ENCODE peak calls at places on chromosomes 7 and 10, in eight cellular contexts. O is HCT116, L is stomach, P is H1, K is transverse colon, V is K562, I is sigmoid colon, Z is GM12891. R is an unnamed sample.
A peak's percentile ranks its signal among the peaks of the same experiment; 100 is the strongest.

GRCh38 chr7:94547128-94547527 is 37.5 kb downstream of the CASD1 start:
- DNase-seq in O (no peak), L (no peak), P (no peak), K (no peak), V (no peak), I (no peak), Z (no peak), R (no peak)

GRCh38 chr10:23826399-23826798 is 382.5 kb upstream of the KIAA1217 start:
- DNase-seq in O (no peak), L (no peak), P (peak; percentile 3), K (no peak), V (no peak), I (no peak), Z (peak; percentile 3), R (no peak)

GRCh38 chr7:148572067-148572522 is 18.5 kb upstream of the C7orf33 start:
- DNase-seq in O (no peak), L (no peak), P (no peak), K (no peak), V (peak; percentile 68), I (no peak), Z (no peak), R (no peak)

GRCh38 chr10:19638173-19638872 is 177.9 kb upstream of the PLXDC2 start:
- DNase-seq in O (no peak), L (no peak), P (no peak), K (no peak), V (no peak), I (no peak), Z (no peak), R (no peak)

GRCh38 chr10:122368502-122369254 is 5.8 kb upstream of the PLEKHA1 start:
- DNase-seq in O (no peak), L (no peak), P (no peak), K (no peak), V (no peak), I (no peak), Z (no peak), R (no peak)

GRCh38 chr7:48109848-48110663 is 21.0 kb downstream of the UPP1 start:
- DNase-seq in O (peak; percentile 46), L (peak; percentile 86), P (peak; percentile 73), K (peak; percentile 91), V (peak; percentile 68), I (peak; percentile 82), Z (peak; percentile 63), R (peak; percentile 50)

GRCh38 chr7:139680676-139681462 is 96.9 kb downstream of the HIPK2 start:
- DNase-seq in O (peak; percentile 92), L (peak; percentile 75), P (no peak), K (no peak), V (peak; percentile 88), I (no peak), Z (no peak), R (no peak)

GRCh38 chr10:66627156-66627555 is 298.7 kb upstream of the LRRTM3 start:
- DNase-seq in O (peak; percentile 66), L (no peak), P (no peak), K (no peak), V (no peak), I (no peak), Z (peak; percentile 1), R (no peak)

GRCh38 chr7:44489955-44490350 is 505 bp downstream of the NUDCD3 start:
- DNase-seq in O (no peak), L (peak; percentile 25), P (no peak), K (peak; percentile 49), V (peak; percentile 48), I (no peak), Z (no peak), R (no peak)

GRCh38 chr10:116408716-116409115 is 18.9 kb upstream of the PNLIPRP3 start:
- DNase-seq in O (no peak), L (no peak), P (no peak), K (no peak), V (no peak), I (no peak), Z (no peak), R (no peak)

GRCh38 chr7:78203042-78203720 is 404.6 kb downstream of the PHTF2 start:
- DNase-seq in O (no peak), L (no peak), P (no peak), K (no peak), V (no peak), I (no peak), Z (no peak), R (no peak)

DNA sequence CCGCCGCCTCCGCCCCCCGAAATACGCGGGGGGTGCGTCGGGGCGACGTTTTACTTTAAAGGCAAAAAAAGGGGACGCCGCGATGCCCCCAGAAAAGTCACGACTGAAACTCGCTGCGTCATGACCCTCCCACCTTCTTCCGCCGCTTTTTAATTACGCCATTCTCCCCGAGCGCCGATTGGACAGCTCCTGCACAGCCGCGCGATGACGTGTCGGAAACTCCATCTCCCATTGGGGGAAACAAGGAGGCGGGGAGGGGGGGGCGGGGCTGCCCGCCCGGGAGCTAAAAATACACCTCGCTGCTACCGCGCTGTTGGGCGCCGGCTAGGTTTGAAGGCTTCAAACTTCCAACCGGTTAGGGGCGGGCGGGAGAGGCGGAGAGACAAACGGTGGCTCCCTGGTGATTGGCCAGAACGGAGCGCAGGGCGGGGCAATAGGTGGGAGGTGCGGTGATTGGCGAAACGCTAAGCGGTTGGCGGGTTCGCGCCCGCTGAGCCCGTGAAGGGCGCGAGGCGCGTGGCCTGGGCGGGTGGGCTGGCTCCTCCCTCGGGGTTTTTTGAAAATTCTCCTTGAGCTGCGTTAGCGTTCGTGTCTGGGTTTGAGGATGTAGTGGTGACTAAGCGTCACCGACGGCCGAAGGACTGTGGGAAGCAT is at the start of gene RHEB:
- DNase-seq in O (peak; percentile 98), L (peak; percentile 98), P (peak; percentile 97), K (peak; percentile 99), V (peak; percentile 99), I (peak; percentile 100), Z (peak; percentile 90), R (peak; percentile 86)
- TF ChIP-seq POLR2A in O (no peak), L (no peak), P (no peak), K (peak; percentile 26), V (peak; percentile 61), I (peak; percentile 47), Z (peak; percentile 12), R (no peak)

GRCh38 chr10:95389982-95390381 is 99.2 kb upstream of the PDLIM1 start:
- DNase-seq in O (no peak), L (no peak), P (no peak), K (no peak), V (no peak), I (no peak), Z (no peak), R (no peak)
- TF ChIP-seq POLR2AphosphoS5 in O (no peak), L (no peak), P (no peak), K (no peak), V (no peak), I (no peak), Z (no peak), R (no peak)

GRCh38 chr7:1665721-1666250 is 4.3 kb upstream of the ELFN1 start:
- DNase-seq in O (no peak), L (no peak), P (no peak), K (no peak), V (peak; percentile 70), I (peak; percentile 46), Z (peak; percentile 47), R (peak; percentile 38)
- TF ChIP-seq POLR2A in O (no peak), L (no peak), P (no peak), K (no peak), V (no peak), I (no peak), Z (no peak), R (no peak)

DNA sequence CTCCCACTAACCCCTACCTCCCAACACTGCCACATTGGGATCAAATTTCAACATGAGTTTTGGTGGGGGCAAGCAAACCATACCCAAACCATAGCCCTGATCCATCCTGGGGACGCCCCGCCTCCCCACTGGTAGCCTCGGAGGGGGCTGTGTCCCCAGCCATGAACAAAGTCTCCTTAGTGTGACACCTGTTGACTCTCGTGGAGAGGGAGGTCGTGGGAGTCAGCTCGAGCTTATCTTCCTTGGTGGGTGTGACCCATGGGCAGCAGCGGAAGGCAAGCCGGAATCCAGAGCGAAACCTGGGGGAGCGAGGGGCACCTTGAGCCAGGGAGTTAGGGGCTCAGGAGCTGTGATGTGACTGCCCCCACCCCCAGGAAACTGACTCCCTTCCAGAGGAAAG is 11.9 kb downstream of the TACR2 start:
- DNase-seq in O (no peak), L (no peak), P (no peak), K (no peak), V (no peak), I (no peak), Z (no peak), R (no peak)
- TF ChIP-seq POLR2AphosphoS5 in O (no peak), L (no peak), P (no peak), K (no peak), V (no peak), I (no peak), Z (no peak), R (no peak)

GRCh38 chr10:128069351-128070051 is 56.7 kb downstream of the MKI67 start:
- DNase-seq in O (peak; percentile 57), L (peak; percentile 72), P (peak; percentile 19), K (peak; percentile 80), V (peak; percentile 54), I (peak; percentile 80), Z (peak; percentile 63), R (peak; percentile 76)

GRCh38 chr10:128066954-128067382 is 59.3 kb downstream of the MKI67 start:
- DNase-seq in O (no peak), L (no peak), P (no peak), K (peak; percentile 3), V (no peak), I (no peak), Z (no peak), R (no peak)

GRCh38 chr10:128067691-128068397 is 58.4 kb downstream of the MKI67 start:
- DNase-seq in O (no peak), L (no peak), P (no peak), K (peak; percentile 7), V (no peak), I (peak; percentile 64), Z (no peak), R (no peak)

GRCh38 chr10:128070161-128070560 is 56.1 kb downstream of the MKI67 start:
- DNase-seq in O (no peak), L (no peak), P (no peak), K (peak; percentile 5), V (no peak), I (peak; percentile 48), Z (no peak), R (no peak)

GRCh38 chr10:128068398-128069285 is 57.6 kb downstream of the MKI67 start:
- DNase-seq in O (no peak), L (no peak), P (no peak), K (peak; percentile 7), V (no peak), I (peak; percentile 64), Z (no peak), R (no peak)
- TF ChIP-seq POLR2A in O (no peak), L (no peak), P (no peak), K (no peak), V (no peak), I (no peak), Z (no peak), R (no peak)

DNA sequence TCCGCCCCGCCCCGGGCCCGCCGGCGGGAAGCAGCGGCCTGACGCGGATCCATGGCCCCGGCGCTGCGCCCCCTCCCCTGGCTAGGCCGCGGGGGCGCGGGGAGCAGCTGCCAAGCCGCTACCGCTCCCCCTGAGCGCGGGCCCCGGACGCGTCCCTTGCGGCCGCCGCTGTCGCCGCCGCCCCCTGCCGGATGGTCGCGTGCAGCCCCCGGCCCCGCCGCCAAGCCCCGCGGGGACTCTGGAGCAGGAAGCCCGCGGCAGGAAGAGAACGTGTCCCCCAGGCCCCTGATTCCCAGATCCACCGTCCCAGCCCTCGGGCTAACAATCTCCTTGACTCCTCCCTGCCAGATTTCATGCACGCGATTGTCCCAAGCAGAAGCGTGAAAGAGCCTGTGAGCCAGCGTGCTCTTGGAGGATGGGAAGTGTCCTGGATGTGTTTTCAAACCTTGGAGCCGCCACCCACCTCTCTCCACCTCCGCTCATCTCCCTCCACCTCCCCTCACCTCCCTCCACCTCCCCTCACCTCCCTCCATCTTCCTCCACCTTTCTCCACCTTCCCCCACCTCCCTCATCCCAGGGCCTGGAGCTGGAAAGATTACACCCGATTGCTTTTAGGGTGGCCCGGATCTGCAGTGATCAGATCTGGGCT is 419 bp upstream of the PRTFDC1 start:
- DNase-seq in O (no peak), L (peak; percentile 45), P (no peak), K (peak; percentile 48), V (peak; percentile 75), I (peak; percentile 78), Z (peak; percentile 50), R (peak; percentile 44)
- TF ChIP-seq POLR2AphosphoS5 in O (no peak), L (no peak), P (peak; percentile 81), K (no peak), V (peak; percentile 54), I (no peak), Z (no peak), R (no peak)